ENCODE peak calls at places on chromosomes 13 and 19, in five cellular contexts. J is GM04504; U is stimulated activated CD8-positive, alpha-beta memory T cell treated with anti-CD3 and anti-CD28 coated beads, Interleukin-12 subunit alpha, Interleukin-12 subunit beta, amount 100 ng/mL, for 4 hours; B is T-helper 2 cell; Q is NCI-H69. W is an unnamed sample.
A peak's percentile ranks its signal among the peaks of the same experiment; 100 is the strongest.

GRCh38 chr13:43023244-43023931 is at the start of gene DNAJC15:
- DNase-seq in J (peak; percentile 70), U (peak; percentile 65), B (peak; percentile 88), Q (peak; percentile 83), W (peak; percentile 74)

GRCh38 chr19:43664008-43664407 is 6.0 kb downstream of the PLAUR start:
- DNase-seq in J (no peak), U (no peak), B (peak; percentile 62), Q (no peak), W (no peak)

GRCh38 chr19:50835785-50836542 is 2.6 kb upstream of the KLK15 start:
- DNase-seq in J (peak; percentile 7), U (peak; percentile 34), B (peak; percentile 78), Q (peak; percentile 87), W (peak; percentile 42)

GRCh38 chr19:37980419-37980975 is 73.5 kb downstream of the SIPA1L3 start:
- DNase-seq in J (no peak), U (no peak), B (no peak), Q (no peak), W (no peak)

GRCh38 chr13:74438911-74439310 is 304.7 kb upstream of the KLF12 start:
- DNase-seq in J (no peak), U (no peak), B (no peak), Q (no peak), W (no peak)

GRCh38 chr13:26517931-26518330 is 39.6 kb upstream of the WASF3 start:
- DNase-seq in J (no peak), U (no peak), B (no peak), Q (peak; percentile 79), W (no peak)

GRCh38 chr13:52159159-52159982 is at the start of gene NEK3:
- DNase-seq in J (peak; percentile 35), U (peak; percentile 55), B (peak; percentile 78), Q (peak; percentile 68), W (peak; percentile 85)

GRCh38 chr19:2394054-2394668 is 33.2 kb downstream of the TIMM13 start:
- DNase-seq in J (no peak), U (no peak), B (no peak), Q (no peak), W (no peak)

GRCh38 chr13:36374063-36374462 is 27.9 kb upstream of the SPART start:
- DNase-seq in J (no peak), U (no peak), B (no peak), Q (no peak), W (no peak)

GRCh38 chr13:87147076-87147475 is 524.1 kb upstream of the SLITRK5 start:
- DNase-seq in J (no peak), U (no peak), B (no peak), Q (no peak), W (no peak)

GRCh38 chr13:50387124-50387581 is 371.9 kb downstream of the KCNRG start:
- DNase-seq in J (no peak), U (no peak), B (peak; percentile 45), Q (peak; percentile 91), W (no peak)

GRCh38 chr13:41588899-41589298 is 131.5 kb downstream of the RGCC start:
- DNase-seq in J (peak; percentile 79), U (no peak), B (peak; percentile 31), Q (peak; percentile 10), W (no peak)

GRCh38 chr19:873084-874019 is 13.9 kb downstream of the CFD start:
- DNase-seq in J (peak; percentile 68), U (peak; percentile 41), B (peak; percentile 96), Q (peak; percentile 46), W (no peak)